ENCODE peak calls at places on chromosome 7, in six cellular contexts. X, K, G, P, O and W are unnamed samples.

GRCh38 chr7:105218215-105218614 is 170.5 kb downstream of the SRPK2 start:
- DNase-seq in X (no peak), K (no peak), G (no peak), P (no peak), O (peak; percentile 27), W (no peak)

GRCh38 chr7:36765605-36766004 is 41.3 kb upstream of the AOAH start:
- DNase-seq in X (no peak), K (no peak), G (no peak), P (no peak), O (no peak), W (no peak)

GRCh38 chr7:134212576-134213546 is 85.7 kb downstream of the LRGUK start:
- DNase-seq in X (no peak), K (no peak), G (no peak), P (no peak), O (peak; percentile 2), W (no peak)

GRCh38 chr7:31049001-31049765 is 2.9 kb upstream of the ADCYAP1R1 start:
- DNase-seq in X (no peak), K (no peak), G (no peak), P (no peak), O (no peak), W (no peak)

GRCh38 chr7:114703677-114704076 is 218.2 kb upstream of the MDFIC start:
- DNase-seq in X (no peak), K (no peak), G (no peak), P (no peak), O (peak; percentile 6), W (no peak)

GRCh38 chr7:28587211-28587610 is 174.9 kb downstream of the CREB5 start:
- DNase-seq in X (no peak), K (no peak), G (no peak), P (no peak), O (peak; percentile 8), W (no peak)

GRCh38 chr7:3083350-3083749 is 39.7 kb upstream of the CARD11 start:
- DNase-seq in X (no peak), K (no peak), G (no peak), P (no peak), O (no peak), W (no peak)

GRCh38 chr7:21784989-21785388 is 160.7 kb downstream of the CDCA7L start:
- DNase-seq in X (no peak), K (no peak), G (no peak), P (no peak), O (no peak), W (no peak)

GRCh38 chr7:138157702-138158101 is 81.4 kb downstream of the AKR1D1 start:
- DNase-seq in X (no peak), K (no peak), G (no peak), P (no peak), O (no peak), W (no peak)

GRCh38 chr7:78398081-78398480 is 599.5 kb downstream of the PHTF2 start:
- DNase-seq in X (no peak), K (no peak), G (no peak), P (no peak), O (no peak), W (no peak)

GRCh38 chr7:149776305-149776704 is 2.9 kb upstream of the ZNF467 start:
- DNase-seq in X (peak; percentile 70), K (peak; percentile 7), G (no peak), P (peak; percentile 88), O (peak; percentile 49), W (no peak)

GRCh38 chr7:23759556-23760391 is 49.8 kb downstream of the STK31 start:
- DNase-seq in X (no peak), K (no peak), G (no peak), P (no peak), O (peak; percentile 51), W (no peak)